ENCODE peak calls at places on chromosomes 13 and 19, in six cellular contexts. P is tibial nerve, F is suprapubic skin, V is SK-N-SH, M is A549, K is stomach. G is an unnamed sample. For H3K4me1, the result is how much of the 10 kb centered on the place peaks cover.

GRCh38 chr13:113846639-113847318 is 17.1 kb downstream of the GAS6 start:
- DNase-seq in P (no peak), F (peak), V (no peak), M (no peak), K (no peak), G (no peak)

GRCh38 chr13:57552441-57552840 is 79.1 kb upstream of the PCDH17 start:
- DNase-seq in P (no peak), F (no peak), V (no peak), M (no peak), K (no peak), G (no peak)

GRCh38 chr19:35266904-35267817 is 1.6 kb upstream of the USF2 start:
- DNase-seq in P (peak), F (peak), V (peak), M (peak), K (no peak), G (peak)

GRCh38 chr19:18263324-18264215 is 10.7 kb downstream of the IQCN start:
- DNase-seq in P (no peak), F (no peak), V (no peak), M (no peak), K (no peak), G (peak)

GRCh38 chr13:60591348-60591747 is 194.3 kb downstream of the TDRD3 start:
- DNase-seq in P (no peak), F (no peak), V (no peak), M (no peak), K (no peak), G (no peak)

GRCh38 chr13:111049791-111050538 is 65.1 kb upstream of the ARHGEF7 start:
- DNase-seq in P (peak), F (no peak), V (peak), M (no peak), K (peak), G (peak)

GRCh38 chr19:47745010-47745901 is at the start of gene NOP53:
- DNase-seq in P (peak), F (peak), V (peak), M (peak), K (peak), G (peak)

GRCh38 chr13:66665991-66666390 is 564.1 kb downstream of the PCDH9 start:
- DNase-seq in P (no peak), F (no peak), V (peak), M (no peak), K (no peak), G (no peak)

GRCh38 chr13:51148223-51148951 is 37.3 kb upstream of the C13orf42 start:
- DNase-seq in P (no peak), F (no peak), V (peak), M (no peak), K (no peak), G (no peak)

GRCh38 chr13:48573213-48573612 is 40.3 kb upstream of the RCBTB2 start:
- DNase-seq in P (no peak), F (no peak), V (no peak), M (no peak), K (no peak), G (no peak)
- H3K4me1 ChIP-seq in P (under half), F (under half), V (under half), M (under half), K (under half), G (under half)

DNA sequence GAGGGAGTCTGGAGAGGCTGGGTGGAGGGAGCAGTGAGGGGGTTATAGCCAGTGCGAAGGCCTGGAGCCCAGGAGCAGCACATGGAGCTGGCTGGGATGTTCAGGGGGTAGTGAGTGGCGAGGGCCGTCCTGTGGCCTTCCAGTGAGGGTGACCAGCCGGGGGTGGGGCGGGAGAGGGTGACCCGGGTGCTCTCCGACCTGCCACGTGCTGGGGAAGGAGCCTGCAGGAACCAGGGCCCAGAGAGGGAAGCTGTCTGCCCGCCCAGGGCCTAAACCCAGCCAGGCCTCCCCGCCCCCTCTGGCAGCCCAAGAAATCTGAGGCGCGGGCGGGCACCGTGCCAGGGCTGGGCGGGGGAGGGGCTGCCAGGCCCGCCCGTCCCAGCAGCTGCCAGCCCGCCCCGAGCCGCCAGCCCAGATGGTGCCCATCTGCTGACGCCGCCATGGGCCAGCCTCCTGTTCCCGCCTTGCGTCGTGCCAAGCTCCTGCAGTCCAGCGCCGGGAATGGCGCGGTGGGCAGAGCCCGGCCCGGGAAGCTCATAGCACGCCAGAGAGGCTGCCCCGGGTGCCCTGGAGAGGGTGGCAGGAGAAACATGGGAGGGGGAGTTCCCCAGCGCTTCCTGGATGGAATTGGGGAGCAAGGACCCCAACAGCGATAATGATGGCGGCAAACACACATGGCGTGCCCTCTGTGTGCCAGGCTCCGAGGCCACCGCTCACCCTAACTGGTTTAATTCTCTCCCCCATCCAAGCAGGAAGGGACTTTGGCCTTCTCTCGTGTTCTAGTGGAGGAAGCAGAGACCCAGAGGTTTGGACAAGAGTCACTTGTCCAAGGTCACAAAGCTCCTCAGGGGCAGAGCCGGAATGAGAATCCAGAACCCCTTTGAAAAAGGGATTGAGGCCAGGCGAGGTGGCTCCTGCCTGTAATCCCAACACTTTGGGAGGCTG is 21.5 kb downstream of the NFIC start:
- DNase-seq in P (peak), F (peak), V (peak), M (peak), K (peak), G (peak)
- TF ChIP-seq EP300 in P (no peak), F (no peak), V (peak), M (no peak), K (peak), G (no peak)

DNA sequence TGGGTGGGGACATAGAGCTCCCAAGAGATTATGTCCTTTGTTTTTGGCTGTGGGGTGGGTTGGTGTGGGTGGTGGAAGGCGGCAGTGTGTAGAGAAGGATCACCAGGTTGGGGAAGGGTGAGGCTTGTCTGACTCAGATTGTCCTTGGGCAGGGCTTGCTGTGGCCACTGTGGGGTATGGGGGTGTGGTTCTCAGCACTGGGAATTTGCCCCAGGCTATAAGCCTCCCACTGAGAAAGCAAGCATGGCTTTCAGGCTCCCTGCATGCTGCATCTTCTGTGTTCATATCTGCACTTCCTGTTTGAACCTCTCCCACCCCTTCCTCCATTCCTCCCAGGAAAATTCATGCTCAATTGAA is 34.9 kb downstream of the DNAJC15 start:
- DNase-seq in P (no peak), F (no peak), V (no peak), M (peak), K (no peak), G (no peak)
- H3K4me1 ChIP-seq in P (under half), F (under half), V (under half), M (under half), K (under half), G (under half)

GRCh38 chr19:58228584-58229254 is at the start of gene ZNF544:
- DNase-seq in P (peak), F (no peak), V (peak), M (peak), K (peak), G (peak)
- TF ChIP-seq EP300 in P (no peak), F (no peak), V (no peak), M (no peak), K (no peak), G (no peak)

DNA sequence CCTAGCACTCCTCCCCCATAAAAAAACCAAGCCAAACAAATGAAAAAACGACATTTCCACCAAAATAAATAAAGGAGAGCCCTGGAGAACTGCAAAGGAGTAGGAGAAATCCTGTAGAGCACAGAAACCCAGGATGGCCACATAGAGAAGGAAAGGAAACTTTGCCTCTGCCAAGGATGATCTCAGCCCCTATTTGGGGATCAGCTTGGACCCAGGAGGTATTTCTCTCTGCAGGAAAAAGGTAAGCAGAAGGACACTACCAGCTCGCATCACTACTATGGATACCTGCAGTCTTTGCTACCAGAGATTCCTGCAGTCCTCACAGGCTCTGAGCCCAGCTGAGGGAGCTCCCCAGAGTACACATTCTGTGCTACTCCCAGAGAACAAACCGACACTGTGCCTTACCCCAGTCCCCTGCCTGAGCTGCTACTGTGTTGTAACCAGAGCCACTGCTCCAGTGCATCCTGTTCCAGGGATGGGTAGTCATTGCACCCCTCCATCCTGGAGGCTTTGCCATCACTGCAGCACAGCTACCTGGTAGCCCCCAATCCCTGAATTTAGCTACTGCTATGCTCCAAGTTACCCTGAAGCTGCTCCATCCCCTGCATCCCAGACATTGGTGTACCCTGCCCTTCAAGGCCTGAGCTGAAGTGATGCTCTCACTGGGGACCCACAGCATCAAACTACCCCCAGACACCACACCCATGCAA is 41.7 kb downstream of the VWA8 start:
- DNase-seq in P (no peak), F (no peak), V (no peak), M (no peak), K (no peak), G (no peak)
- H3K4me1 ChIP-seq in P (under half), F (under half), V (under half), M (under half), K (under half), G (under half)

GRCh38 chr19:5867201-5868136 is 2.9 kb downstream of the FUT5 start:
- DNase-seq in P (no peak), F (no peak), V (no peak), M (no peak), K (no peak), G (no peak)

GRCh38 chr19:5864013-5864720 is 6.2 kb downstream of the FUT5 start:
- DNase-seq in P (no peak), F (no peak), V (peak), M (no peak), K (no peak), G (no peak)

GRCh38 chr19:5865772-5866171 is 4.6 kb downstream of the FUT5 start:
- DNase-seq in P (no peak), F (no peak), V (peak), M (no peak), K (no peak), G (no peak)

GRCh38 chr19:5863030-5863665 is 7.2 kb downstream of the FUT5 start:
- DNase-seq in P (no peak), F (no peak), V (peak), M (no peak), K (no peak), G (no peak)

DNA sequence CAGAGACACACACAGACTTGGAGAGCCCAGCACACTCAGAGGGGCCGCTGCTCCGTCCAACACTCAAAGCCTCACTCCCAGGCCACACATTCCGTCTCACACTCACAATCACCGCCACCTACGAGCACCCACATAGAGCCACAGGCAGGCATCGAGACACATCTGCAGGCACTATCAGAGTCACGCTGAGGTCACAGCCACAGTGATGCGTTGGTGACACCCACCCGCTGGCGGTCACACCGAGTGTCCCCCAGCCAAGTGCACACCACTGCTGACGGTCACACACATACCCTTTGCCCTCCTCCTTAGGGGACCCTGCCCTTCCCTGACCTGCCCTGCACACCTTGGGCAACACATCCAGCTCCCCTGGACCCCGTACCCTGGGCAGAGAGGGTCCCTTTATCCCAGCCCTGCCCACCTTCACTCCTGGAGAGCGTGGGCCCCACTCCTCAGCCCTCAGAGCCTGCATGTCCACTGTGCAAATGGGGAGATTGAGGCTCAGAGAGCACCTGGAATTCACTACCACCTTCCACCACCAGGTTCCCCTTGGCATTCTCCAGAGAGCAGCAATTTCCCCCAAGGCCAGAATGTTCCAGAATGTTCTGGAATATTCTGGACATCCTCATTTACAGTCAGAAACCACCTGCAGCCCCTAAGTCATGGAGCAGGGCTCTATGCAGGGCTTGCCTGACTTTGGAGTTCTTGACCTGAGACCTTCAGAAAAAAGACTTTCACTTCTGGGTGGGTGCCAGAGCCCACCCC is 5.4 kb downstream of the FUT5 start:
- DNase-seq in P (no peak), F (no peak), V (peak), M (no peak), K (no peak), G (no peak)
- TF ChIP-seq EP300 in P (no peak), F (no peak), V (no peak), M (no peak), K (no peak), G (no peak)